ENCODE peak calls at places on chromosomes 11 and 22, in eight cellular contexts. One of them, this sample, is unnamed.

GRCh38 chr22:50483977-50484853 is 2.4 kb upstream of the MIOX start:
- DNase-seq in ovary: no peak
- DNase-seq in choroid plexus epithelial cell: no peak
- DNase-seq in kidney tubule cell: peak
- DNase-seq in memory B cell: no peak
- DNase-seq in Kasumi-1: no peak
- DNase-seq in HEK293T: no peak
- DNase-seq in Right ventricle myocardium superior: no peak
- DNase-seq in this sample: no peak

GRCh38 chr11:67404515-67405195 is 772 bp downstream of the TBC1D10C start:
- DNase-seq in kidney tubule cell: no peak
- DNase-seq in Right ventricle myocardium superior: no peak
- DNase-seq in ovary: no peak
- DNase-seq in choroid plexus epithelial cell: no peak
- DNase-seq in HEK293T: no peak
- DNase-seq in Kasumi-1: no peak
- DNase-seq in memory B cell: no peak
- DNase-seq in this sample: no peak

GRCh38 chr22:39301926-39302325 is 17.5 kb downstream of the RPL3 start:
- DNase-seq in HEK293T: no peak
- DNase-seq in choroid plexus epithelial cell: no peak
- DNase-seq in ovary: no peak
- DNase-seq in Kasumi-1: no peak
- DNase-seq in Right ventricle myocardium superior: no peak
- DNase-seq in kidney tubule cell: no peak
- DNase-seq in memory B cell: no peak
- DNase-seq in this sample: no peak

GRCh38 chr11:9158898-9159391 is 67.5 kb upstream of the SCUBE2 start:
- DNase-seq in Kasumi-1: no peak
- DNase-seq in choroid plexus epithelial cell: peak
- DNase-seq in HEK293T: no peak
- DNase-seq in memory B cell: no peak
- DNase-seq in Right ventricle myocardium superior: no peak
- DNase-seq in ovary: no peak
- DNase-seq in kidney tubule cell: peak
- DNase-seq in this sample: no peak

GRCh38 chr22:49825944-49826602 is 1.6 kb downstream of the BRD1 start:
- DNase-seq in memory B cell: no peak
- DNase-seq in Kasumi-1: peak
- DNase-seq in ovary: no peak
- DNase-seq in Right ventricle myocardium superior: no peak
- DNase-seq in kidney tubule cell: peak
- DNase-seq in choroid plexus epithelial cell: peak
- DNase-seq in HEK293T: no peak
- DNase-seq in this sample: no peak

GRCh38 chr11:65654375-65655349 is 8.1 kb downstream of the RELA start:
- DNase-seq in choroid plexus epithelial cell: no peak
- DNase-seq in kidney tubule cell: no peak
- DNase-seq in HEK293T: no peak
- DNase-seq in Right ventricle myocardium superior: no peak
- DNase-seq in memory B cell: no peak
- DNase-seq in Kasumi-1: no peak
- DNase-seq in ovary: no peak
- DNase-seq in this sample: no peak

GRCh38 chr11:28963189-28963588 is 855.0 kb downstream of the METTL15 start:
- DNase-seq in Kasumi-1: no peak
- DNase-seq in Right ventricle myocardium superior: no peak
- DNase-seq in memory B cell: no peak
- DNase-seq in HEK293T: no peak
- DNase-seq in ovary: no peak
- DNase-seq in choroid plexus epithelial cell: peak
- DNase-seq in kidney tubule cell: no peak
- DNase-seq in this sample: no peak

GRCh38 chr11:117823941-117824420 is 563 bp downstream of the FXYD2 start:
- DNase-seq in choroid plexus epithelial cell: peak
- DNase-seq in Kasumi-1: peak
- DNase-seq in HEK293T: no peak
- DNase-seq in memory B cell: no peak
- DNase-seq in Right ventricle myocardium superior: peak
- DNase-seq in kidney tubule cell: peak
- DNase-seq in ovary: peak
- DNase-seq in this sample: no peak

GRCh38 chr11:77039491-77040400 is 5.5 kb downstream of the B3GNT6 start:
- DNase-seq in Kasumi-1: peak
- DNase-seq in choroid plexus epithelial cell: peak
- DNase-seq in Right ventricle myocardium superior: peak
- DNase-seq in ovary: no peak
- DNase-seq in memory B cell: no peak
- DNase-seq in kidney tubule cell: peak
- DNase-seq in HEK293T: no peak
- DNase-seq in this sample: peak

GRCh38 chr22:19915287-19915954 is 26.2 kb upstream of the COMT start:
- DNase-seq in kidney tubule cell: no peak
- DNase-seq in choroid plexus epithelial cell: no peak
- DNase-seq in HEK293T: no peak
- DNase-seq in memory B cell: no peak
- DNase-seq in Right ventricle myocardium superior: no peak
- DNase-seq in Kasumi-1: no peak
- DNase-seq in ovary: no peak
- DNase-seq in this sample: no peak

GRCh38 chr11:62707277-62707771 is at the start of the genes BSCL2 and GNG3:
- DNase-seq in Right ventricle myocardium superior: no peak
- DNase-seq in memory B cell: no peak
- DNase-seq in Kasumi-1: no peak
- DNase-seq in ovary: peak
- DNase-seq in HEK293T: no peak
- DNase-seq in choroid plexus epithelial cell: no peak
- DNase-seq in kidney tubule cell: no peak
- DNase-seq in this sample: peak

GRCh38 chr22:47180796-47181195 is 418.3 kb downstream of the TBC1D22A start:
- DNase-seq in Kasumi-1: no peak
- DNase-seq in Right ventricle myocardium superior: no peak
- DNase-seq in choroid plexus epithelial cell: no peak
- DNase-seq in memory B cell: no peak
- DNase-seq in ovary: no peak
- DNase-seq in kidney tubule cell: no peak
- DNase-seq in HEK293T: no peak
- DNase-seq in this sample: no peak

GRCh38 chr11:57322881-57323467 is 1.8 kb downstream of the TNKS1BP1 start:
- DNase-seq in choroid plexus epithelial cell: no peak
- DNase-seq in Kasumi-1: no peak
- DNase-seq in Right ventricle myocardium superior: no peak
- DNase-seq in kidney tubule cell: peak
- DNase-seq in ovary: no peak
- DNase-seq in HEK293T: no peak
- DNase-seq in memory B cell: no peak
- DNase-seq in this sample: no peak

GRCh38 chr11:73317803-73318202 is 9.7 kb downstream of the ARHGEF17 start:
- DNase-seq in kidney tubule cell: no peak
- DNase-seq in choroid plexus epithelial cell: peak
- DNase-seq in HEK293T: no peak
- DNase-seq in ovary: no peak
- DNase-seq in Right ventricle myocardium superior: no peak
- DNase-seq in memory B cell: no peak
- DNase-seq in Kasumi-1: no peak
- DNase-seq in this sample: no peak

GRCh38 chr22:33405194-33405593 is 347.0 kb upstream of the SYN3 start:
- DNase-seq in choroid plexus epithelial cell: no peak
- DNase-seq in kidney tubule cell: peak
- DNase-seq in ovary: no peak
- DNase-seq in Right ventricle myocardium superior: peak
- DNase-seq in memory B cell: no peak
- DNase-seq in Kasumi-1: no peak
- DNase-seq in HEK293T: no peak
- DNase-seq in this sample: no peak

GRCh38 chr11:72836111-72836510 is 21.9 kb downstream of the ATG16L2 start:
- DNase-seq in ovary: no peak
- DNase-seq in HEK293T: no peak
- DNase-seq in memory B cell: no peak
- DNase-seq in choroid plexus epithelial cell: no peak
- DNase-seq in kidney tubule cell: no peak
- DNase-seq in Kasumi-1: no peak
- DNase-seq in Right ventricle myocardium superior: peak
- DNase-seq in this sample: no peak

GRCh38 chr11:20156280-20156875 is 3.9 kb downstream of the DBX1 start:
- DNase-seq in Right ventricle myocardium superior: no peak
- DNase-seq in Kasumi-1: no peak
- DNase-seq in choroid plexus epithelial cell: no peak
- DNase-seq in HEK293T: no peak
- DNase-seq in kidney tubule cell: no peak
- DNase-seq in memory B cell: no peak
- DNase-seq in ovary: no peak
- DNase-seq in this sample: no peak

This sample was measured in NT2/D1.